ENCODE peak calls at places on chromosomes 4 and X, in four cellular contexts. One of them, this sample, is unnamed.

GRCh38 chr4:148998719-148999118 is 556.5 kb upstream of the NR3C2 start:
- DNase-seq in IMR-90: peak; percentile 17
- DNase-seq in mesenchymal stem cell: peak; percentile 1
- DNase-seq in H9: peak; percentile 58
- DNase-seq in this sample: peak; percentile 23

GRCh38 chrX:22164770-22165388 is 107.8 kb upstream of the CBLL2 start:
- DNase-seq in mesenchymal stem cell: peak; percentile 1
- DNase-seq in IMR-90: peak; percentile 36
- DNase-seq in H9: no peak
- DNase-seq in this sample: no peak

GRCh38 chr4:77922158-77923094 is 59.8 kb downstream of the MRPL1 start:
- DNase-seq in mesenchymal stem cell: no peak
- DNase-seq in IMR-90: peak; percentile 83
- DNase-seq in H9: no peak
- DNase-seq in this sample: no peak

GRCh38 chrX:19698125-19698524 is 182.8 kb upstream of the MAP3K15 start:
- DNase-seq in H9: no peak
- DNase-seq in mesenchymal stem cell: peak; percentile 53
- DNase-seq in IMR-90: peak; percentile 50
- DNase-seq in this sample: no peak

GRCh38 chr4:13378973-13379759 is 105.0 kb downstream of the RAB28 start:
- DNase-seq in mesenchymal stem cell: no peak
- DNase-seq in H9: no peak
- DNase-seq in IMR-90: no peak
- DNase-seq in this sample: no peak

GRCh38 chr4:184059099-184059498 is 154.0 kb downstream of the STOX2 start:
- DNase-seq in IMR-90: no peak
- DNase-seq in mesenchymal stem cell: no peak
- DNase-seq in H9: no peak
- DNase-seq in this sample: no peak

GRCh38 chr4:75398501-75398900 is 115.7 kb downstream of the RCHY1 start:
- DNase-seq in H9: no peak
- DNase-seq in IMR-90: no peak
- DNase-seq in mesenchymal stem cell: no peak
- DNase-seq in this sample: no peak

GRCh38 chrX:136041254-136041812 is 56.1 kb downstream of the SLC9A6 start:
- DNase-seq in IMR-90: no peak
- DNase-seq in H9: no peak
- DNase-seq in mesenchymal stem cell: no peak
- DNase-seq in this sample: no peak

GRCh38 chr4:150501019-150501727 is 80.8 kb upstream of the MAB21L2 start:
- DNase-seq in mesenchymal stem cell: peak; percentile 60
- DNase-seq in IMR-90: peak; percentile 89
- DNase-seq in H9: no peak
- DNase-seq in this sample: no peak

GRCh38 chr4:1771555-1772305 is 21.4 kb upstream of the FGFR3 start:
- DNase-seq in mesenchymal stem cell: no peak
- DNase-seq in H9: no peak
- DNase-seq in IMR-90: no peak
- DNase-seq in this sample: no peak

GRCh38 chr4:1769692-1770091 is 23.4 kb upstream of the FGFR3 start:
- DNase-seq in IMR-90: no peak
- DNase-seq in mesenchymal stem cell: no peak
- DNase-seq in H9: no peak
- DNase-seq in this sample: no peak

GRCh38 chr4:1768367-1769034 is 24.6 kb upstream of the FGFR3 start:
- DNase-seq in H9: no peak
- DNase-seq in mesenchymal stem cell: no peak
- DNase-seq in IMR-90: no peak
- DNase-seq in this sample: no peak

GRCh38 chr4:1770791-1771231 is 22.3 kb upstream of the FGFR3 start:
- DNase-seq in mesenchymal stem cell: no peak
- DNase-seq in H9: no peak
- DNase-seq in IMR-90: no peak
- DNase-seq in this sample: no peak

DNA sequence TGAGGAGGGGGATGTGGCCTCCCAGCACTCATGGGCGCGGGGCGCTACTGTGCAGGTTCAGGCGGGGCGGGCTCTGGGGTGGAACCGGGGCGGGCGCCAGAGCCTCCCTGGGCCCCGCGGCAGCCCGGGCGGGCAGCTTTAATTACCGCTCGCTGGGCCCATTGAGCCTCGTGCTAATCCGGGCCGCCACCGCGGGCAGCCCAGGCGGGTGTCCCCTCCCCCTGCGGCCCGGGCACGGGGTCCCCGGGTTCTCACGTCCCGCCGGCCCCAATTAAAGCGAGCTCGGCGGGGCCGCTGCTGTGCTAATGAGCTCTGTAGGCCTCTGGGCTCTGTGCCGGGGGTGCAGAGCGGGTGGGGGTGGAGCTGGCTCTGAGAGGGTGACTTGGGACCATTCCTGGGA is 22.8 kb upstream of the FGFR3 start:
- DNase-seq in mesenchymal stem cell: no peak
- DNase-seq in H9: no peak
- DNase-seq in IMR-90: no peak
- DNase-seq in this sample: no peak
- H2AK5ac ChIP-seq in mesenchymal stem cell: no peak overlapping the region
- H2AK5ac ChIP-seq in H9: no peak overlapping the region
- H2AK5ac ChIP-seq in IMR-90: no peak overlapping the region
- H2AK5ac ChIP-seq in this sample: no peak overlapping the region

GRCh38 chrX:29662759-29663503 is 552.4 kb upstream of the MAGEB2 start:
- DNase-seq in H9: no peak
- DNase-seq in mesenchymal stem cell: peak; percentile 93
- DNase-seq in IMR-90: peak; percentile 98
- DNase-seq in this sample: no peak
- H3K27ac ChIP-seq in H9: no peak overlapping the region
- H3K27ac ChIP-seq in mesenchymal stem cell: peak overlapping the region; percentile 84
- H3K27ac ChIP-seq in IMR-90: peak overlapping the region; percentile 9
- H3K27ac ChIP-seq in this sample: no peak overlapping the region

GRCh38 chr4:139735381-139736256 is 70.0 kb downstream of the MGST2 start:
- DNase-seq in IMR-90: no peak
- DNase-seq in H9: peak; percentile 44
- DNase-seq in mesenchymal stem cell: peak; percentile 49
- DNase-seq in this sample: peak; percentile 59
- H2BK15ac ChIP-seq in IMR-90: no peak overlapping the region
- H2BK15ac ChIP-seq in H9: no peak overlapping the region
- H2BK15ac ChIP-seq in mesenchymal stem cell: peak overlapping the region; percentile 85
- H2BK15ac ChIP-seq in this sample: no peak overlapping the region

GRCh38 chr4:9980898-9981297 is 40.4 kb downstream of the SLC2A9 start:
- DNase-seq in H9: no peak
- DNase-seq in IMR-90: no peak
- DNase-seq in mesenchymal stem cell: no peak
- DNase-seq in this sample: no peak
- H2AK5ac ChIP-seq in H9: no peak overlapping the region
- H2AK5ac ChIP-seq in IMR-90: peak overlapping the region; percentile 0
- H2AK5ac ChIP-seq in mesenchymal stem cell: no peak overlapping the region
- H2AK5ac ChIP-seq in this sample: no peak overlapping the region

GRCh38 chr4:24598025-24598424 is 13.7 kb upstream of the DHX15 start:
- DNase-seq in IMR-90: peak; percentile 12
- DNase-seq in H9: no peak
- DNase-seq in mesenchymal stem cell: no peak
- DNase-seq in this sample: no peak

GRCh38 chr4:24589448-24589847 is 5.1 kb upstream of the DHX15 start:
- DNase-seq in IMR-90: no peak
- DNase-seq in mesenchymal stem cell: no peak
- DNase-seq in H9: no peak
- DNase-seq in this sample: no peak

GRCh38 chr4:24595662-24596061 is 11.3 kb upstream of the DHX15 start:
- DNase-seq in mesenchymal stem cell: no peak
- DNase-seq in IMR-90: no peak
- DNase-seq in H9: no peak
- DNase-seq in this sample: no peak

GRCh38 chr4:24599275-24599674 is 14.9 kb upstream of the DHX15 start:
- DNase-seq in IMR-90: no peak
- DNase-seq in mesenchymal stem cell: no peak
- DNase-seq in H9: no peak
- DNase-seq in this sample: no peak

GRCh38 chr4:24594887-24595286 is 10.5 kb upstream of the DHX15 start:
- DNase-seq in H9: no peak
- DNase-seq in IMR-90: peak; percentile 74
- DNase-seq in mesenchymal stem cell: no peak
- DNase-seq in this sample: no peak
- H3K27ac ChIP-seq in H9: no peak overlapping the region
- H3K27ac ChIP-seq in IMR-90: no peak overlapping the region
- H3K27ac ChIP-seq in mesenchymal stem cell: peak overlapping the region; percentile 67
- H3K27ac ChIP-seq in this sample: no peak overlapping the region

GRCh38 chr4:80185787-80186548 is 11.3 kb upstream of the PRDM8 start:
- DNase-seq in mesenchymal stem cell: peak; percentile 29
- DNase-seq in IMR-90: peak; percentile 35
- DNase-seq in H9: no peak
- DNase-seq in this sample: no peak

GRCh38 chr4:80188801-80189458 is 8.4 kb upstream of the PRDM8 start:
- DNase-seq in H9: no peak
- DNase-seq in IMR-90: no peak
- DNase-seq in mesenchymal stem cell: no peak
- DNase-seq in this sample: no peak

GRCh38 chr4:80186666-80187065 is 10.6 kb upstream of the PRDM8 start:
- DNase-seq in IMR-90: no peak
- DNase-seq in H9: no peak
- DNase-seq in mesenchymal stem cell: no peak
- DNase-seq in this sample: no peak

GRCh38 chr4:80188457-80188800 is 8.9 kb upstream of the PRDM8 start:
- DNase-seq in IMR-90: no peak
- DNase-seq in H9: no peak
- DNase-seq in mesenchymal stem cell: no peak
- DNase-seq in this sample: no peak

GRCh38 chr4:80187677-80188076 is 9.6 kb upstream of the PRDM8 start:
- DNase-seq in mesenchymal stem cell: no peak
- DNase-seq in IMR-90: no peak
- DNase-seq in H9: no peak
- DNase-seq in this sample: no peak
- H2BK15ac ChIP-seq in mesenchymal stem cell: no peak overlapping the region
- H2BK15ac ChIP-seq in IMR-90: no peak overlapping the region
- H2BK15ac ChIP-seq in H9: no peak overlapping the region
- H2BK15ac ChIP-seq in this sample: no peak overlapping the region

DNA sequence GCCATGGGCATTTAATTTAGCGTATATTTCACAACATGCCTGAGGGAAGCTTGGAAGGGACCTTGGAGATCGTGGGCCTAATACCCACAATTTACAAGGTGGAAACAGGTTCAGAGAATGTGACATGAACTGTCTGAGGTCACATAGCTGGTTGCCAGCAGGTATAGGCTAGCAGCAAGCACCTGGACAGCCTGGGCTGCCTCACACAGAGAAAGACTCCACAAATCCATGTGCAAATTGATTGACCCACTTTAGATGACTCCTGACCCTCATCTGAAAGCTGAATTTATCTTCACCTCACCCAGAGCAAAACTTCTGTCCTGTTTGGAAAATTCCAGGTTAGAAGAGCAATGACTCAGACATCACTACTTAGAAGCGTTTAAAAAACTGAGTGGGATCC is 5.8 kb downstream of the PTTG2 start:
- DNase-seq in mesenchymal stem cell: no peak
- DNase-seq in H9: no peak
- DNase-seq in IMR-90: no peak
- DNase-seq in this sample: no peak
- H2AK5ac ChIP-seq in mesenchymal stem cell: no peak overlapping the region
- H2AK5ac ChIP-seq in H9: no peak overlapping the region
- H2AK5ac ChIP-seq in IMR-90: no peak overlapping the region
- H2AK5ac ChIP-seq in this sample: no peak overlapping the region

DNA sequence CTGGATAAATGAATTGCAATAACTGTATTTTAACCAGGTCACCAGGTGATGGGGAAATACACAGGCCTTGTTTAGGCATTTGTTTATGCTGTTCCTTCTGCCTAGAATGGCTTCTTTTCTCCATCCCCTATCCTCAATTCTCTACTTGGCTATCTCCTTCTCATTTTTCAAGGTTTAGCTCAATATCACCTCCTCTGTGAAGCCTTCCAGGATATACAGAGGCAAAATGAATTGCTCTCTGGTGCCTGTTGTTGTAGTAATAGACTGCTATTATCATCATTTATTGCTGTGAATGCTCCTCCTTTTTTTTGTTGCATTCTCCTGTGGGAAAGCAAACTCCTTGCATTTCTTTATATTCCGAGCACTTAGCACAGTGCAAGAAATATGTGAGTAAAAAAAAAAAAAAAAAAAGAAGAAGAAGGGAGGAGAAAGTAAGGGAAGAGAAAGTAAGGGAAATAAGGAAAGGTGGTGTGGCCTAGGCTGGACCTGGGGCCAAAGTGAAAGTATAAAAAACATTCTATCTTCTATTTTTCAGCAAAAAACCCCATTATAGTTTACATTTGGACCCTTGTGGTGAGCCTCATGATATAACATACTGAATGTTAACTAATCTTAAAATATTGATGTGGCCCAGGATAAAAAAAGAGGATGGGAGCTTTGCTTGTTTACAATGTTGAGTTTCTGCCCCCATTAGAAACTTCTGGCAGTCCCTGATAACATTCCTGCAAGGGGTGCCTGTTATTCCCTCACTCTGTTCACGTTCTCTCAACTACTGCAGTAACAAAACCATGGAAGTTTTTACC is 6.3 kb upstream of the STK26 start:
- DNase-seq in mesenchymal stem cell: no peak
- DNase-seq in IMR-90: no peak
- DNase-seq in H9: no peak
- DNase-seq in this sample: no peak
- H3K27ac ChIP-seq in mesenchymal stem cell: no peak overlapping the region
- H3K27ac ChIP-seq in IMR-90: no peak overlapping the region
- H3K27ac ChIP-seq in H9: no peak overlapping the region
- H3K27ac ChIP-seq in this sample: no peak overlapping the region

This sample was measured in neuronal stem cell.